ENCODE peak calls at places on chromosomes 16 and 17, in six cellular contexts. One of them, this sample, is unnamed.

GRCh38 chr16:82011199-82011641 is at the start of gene SDR42E1:
- DNase-seq in suprapubic skin: peak
- DNase-seq in fibroblast of pulmonary artery: no peak
- DNase-seq in dorsolateral prefrontal cortex: no peak
- DNase-seq in mucosa of descending colon: peak
- DNase-seq in gastrocnemius medialis: no peak
- DNase-seq in this sample: no peak

GRCh38 chr17:36657390-36657762 is 56.0 kb downstream of the MRM1 start:
- DNase-seq in mucosa of descending colon: no peak
- DNase-seq in gastrocnemius medialis: no peak
- DNase-seq in dorsolateral prefrontal cortex: no peak
- DNase-seq in suprapubic skin: no peak
- DNase-seq in fibroblast of pulmonary artery: no peak
- DNase-seq in this sample: peak

GRCh38 chr16:69754143-69754468 is 620 bp downstream of the NOB1 start:
- DNase-seq in suprapubic skin: no peak
- DNase-seq in dorsolateral prefrontal cortex: no peak
- DNase-seq in fibroblast of pulmonary artery: no peak
- DNase-seq in gastrocnemius medialis: no peak
- DNase-seq in mucosa of descending colon: no peak
- DNase-seq in this sample: no peak

GRCh38 chr16:67672739-67673662 is 6.4 kb downstream of the C16orf86 start:
- DNase-seq in gastrocnemius medialis: peak
- DNase-seq in suprapubic skin: no peak
- DNase-seq in dorsolateral prefrontal cortex: peak
- DNase-seq in fibroblast of pulmonary artery: peak
- DNase-seq in mucosa of descending colon: peak
- DNase-seq in this sample: peak

GRCh38 chr17:43337684-43338428 is 60.9 kb upstream of the ARL4D start:
- DNase-seq in gastrocnemius medialis: no peak
- DNase-seq in mucosa of descending colon: no peak
- DNase-seq in dorsolateral prefrontal cortex: no peak
- DNase-seq in suprapubic skin: no peak
- DNase-seq in fibroblast of pulmonary artery: no peak
- DNase-seq in this sample: no peak

GRCh38 chr17:5758651-5759050 is 174.3 kb upstream of the NLRP1 start:
- DNase-seq in dorsolateral prefrontal cortex: no peak
- DNase-seq in suprapubic skin: no peak
- DNase-seq in gastrocnemius medialis: no peak
- DNase-seq in mucosa of descending colon: peak
- DNase-seq in fibroblast of pulmonary artery: peak
- DNase-seq in this sample: peak

GRCh38 chr16:15592324-15592723 is 50.6 kb downstream of the MARF1 start:
- DNase-seq in mucosa of descending colon: no peak
- DNase-seq in fibroblast of pulmonary artery: no peak
- DNase-seq in gastrocnemius medialis: no peak
- DNase-seq in suprapubic skin: no peak
- DNase-seq in dorsolateral prefrontal cortex: no peak
- DNase-seq in this sample: no peak

GRCh38 chr17:19631905-19632304 is 16.6 kb upstream of the ALDH3A2 start:
- DNase-seq in dorsolateral prefrontal cortex: no peak
- DNase-seq in suprapubic skin: no peak
- DNase-seq in gastrocnemius medialis: no peak
- DNase-seq in fibroblast of pulmonary artery: no peak
- DNase-seq in mucosa of descending colon: no peak
- DNase-seq in this sample: no peak

GRCh38 chr17:68389041-68389440 is 68.3 kb downstream of the WIPI1 start:
- DNase-seq in fibroblast of pulmonary artery: no peak
- DNase-seq in mucosa of descending colon: no peak
- DNase-seq in suprapubic skin: no peak
- DNase-seq in dorsolateral prefrontal cortex: no peak
- DNase-seq in gastrocnemius medialis: no peak
- DNase-seq in this sample: no peak

GRCh38 chr17:1153795-1154546 is 25.8 kb downstream of the ABR start:
- DNase-seq in mucosa of descending colon: peak
- DNase-seq in fibroblast of pulmonary artery: peak
- DNase-seq in suprapubic skin: peak
- DNase-seq in dorsolateral prefrontal cortex: peak
- DNase-seq in gastrocnemius medialis: no peak
- DNase-seq in this sample: peak

GRCh38 chr16:8853150-8853549 is 15.7 kb downstream of the CARHSP1 start:
- DNase-seq in fibroblast of pulmonary artery: no peak
- DNase-seq in dorsolateral prefrontal cortex: no peak
- DNase-seq in mucosa of descending colon: no peak
- DNase-seq in gastrocnemius medialis: no peak
- DNase-seq in suprapubic skin: no peak
- DNase-seq in this sample: no peak

GRCh38 chr16:86945166-86945900 is 367.0 kb downstream of the FOXL1 start:
- DNase-seq in fibroblast of pulmonary artery: no peak
- DNase-seq in suprapubic skin: no peak
- DNase-seq in mucosa of descending colon: no peak
- DNase-seq in dorsolateral prefrontal cortex: no peak
- DNase-seq in gastrocnemius medialis: no peak
- DNase-seq in this sample: no peak

GRCh38 chr17:39209317-39210092 is 9.4 kb downstream of the RPL19 start:
- DNase-seq in mucosa of descending colon: peak
- DNase-seq in fibroblast of pulmonary artery: peak
- DNase-seq in dorsolateral prefrontal cortex: peak
- DNase-seq in suprapubic skin: peak
- DNase-seq in gastrocnemius medialis: peak
- DNase-seq in this sample: peak

GRCh38 chr17:43360376-43360738 is 38.4 kb upstream of the ARL4D start:
- DNase-seq in fibroblast of pulmonary artery: peak
- DNase-seq in suprapubic skin: peak
- DNase-seq in mucosa of descending colon: peak
- DNase-seq in dorsolateral prefrontal cortex: peak
- DNase-seq in gastrocnemius medialis: no peak
- DNase-seq in this sample: peak

GRCh38 chr16:66578596-66579531 is at the start of gene CMTM2:
- DNase-seq in suprapubic skin: no peak
- DNase-seq in mucosa of descending colon: no peak
- DNase-seq in fibroblast of pulmonary artery: no peak
- DNase-seq in gastrocnemius medialis: no peak
- DNase-seq in dorsolateral prefrontal cortex: no peak
- DNase-seq in this sample: no peak

GRCh38 chr17:69434164-69434579 is 19.7 kb downstream of the MAP2K6 start:
- DNase-seq in gastrocnemius medialis: no peak
- DNase-seq in dorsolateral prefrontal cortex: no peak
- DNase-seq in fibroblast of pulmonary artery: peak
- DNase-seq in suprapubic skin: no peak
- DNase-seq in mucosa of descending colon: no peak
- DNase-seq in this sample: peak

GRCh38 chr16:57801098-57801855 is 1.0 kb downstream of the KIFC3 start:
- DNase-seq in dorsolateral prefrontal cortex: no peak
- DNase-seq in gastrocnemius medialis: no peak
- DNase-seq in mucosa of descending colon: no peak
- DNase-seq in suprapubic skin: no peak
- DNase-seq in fibroblast of pulmonary artery: peak
- DNase-seq in this sample: peak

GRCh38 chr17:79504181-79504605 is 106.7 kb downstream of the RBFOX3 start:
- DNase-seq in gastrocnemius medialis: no peak
- DNase-seq in mucosa of descending colon: no peak
- DNase-seq in suprapubic skin: no peak
- DNase-seq in fibroblast of pulmonary artery: no peak
- DNase-seq in dorsolateral prefrontal cortex: no peak
- DNase-seq in this sample: no peak

GRCh38 chr16:89114159-89114981 is 20.7 kb downstream of the ACSF3 start:
- DNase-seq in mucosa of descending colon: no peak
- DNase-seq in fibroblast of pulmonary artery: peak
- DNase-seq in gastrocnemius medialis: no peak
- DNase-seq in dorsolateral prefrontal cortex: no peak
- DNase-seq in suprapubic skin: no peak
- DNase-seq in this sample: peak

GRCh38 chr16:47732806-47733150 is 271.6 kb downstream of the PHKB start:
- DNase-seq in suprapubic skin: no peak
- DNase-seq in fibroblast of pulmonary artery: peak
- DNase-seq in mucosa of descending colon: no peak
- DNase-seq in gastrocnemius medialis: no peak
- DNase-seq in dorsolateral prefrontal cortex: no peak
- DNase-seq in this sample: peak

GRCh38 chr16:47731252-47731651 is 270.1 kb downstream of the PHKB start:
- DNase-seq in suprapubic skin: no peak
- DNase-seq in mucosa of descending colon: no peak
- DNase-seq in gastrocnemius medialis: no peak
- DNase-seq in fibroblast of pulmonary artery: peak
- DNase-seq in dorsolateral prefrontal cortex: no peak
- DNase-seq in this sample: peak

GRCh38 chr16:47734987-47735594 is 274.0 kb downstream of the PHKB start:
- DNase-seq in dorsolateral prefrontal cortex: no peak
- DNase-seq in mucosa of descending colon: peak
- DNase-seq in fibroblast of pulmonary artery: no peak
- DNase-seq in gastrocnemius medialis: no peak
- DNase-seq in suprapubic skin: no peak
- DNase-seq in this sample: no peak

GRCh38 chr16:47729701-47730100 is 268.6 kb downstream of the PHKB start:
- DNase-seq in gastrocnemius medialis: no peak
- DNase-seq in mucosa of descending colon: no peak
- DNase-seq in fibroblast of pulmonary artery: no peak
- DNase-seq in suprapubic skin: no peak
- DNase-seq in dorsolateral prefrontal cortex: no peak
- DNase-seq in this sample: no peak

GRCh38 chr16:47732122-47732805 is 271.1 kb downstream of the PHKB start:
- DNase-seq in gastrocnemius medialis: no peak
- DNase-seq in dorsolateral prefrontal cortex: no peak
- DNase-seq in mucosa of descending colon: no peak
- DNase-seq in suprapubic skin: no peak
- DNase-seq in fibroblast of pulmonary artery: peak
- DNase-seq in this sample: peak
- H3K4me3 ChIP-seq in gastrocnemius medialis: no peak
- H3K4me3 ChIP-seq in dorsolateral prefrontal cortex: no peak
- H3K4me3 ChIP-seq in mucosa of descending colon: no peak
- H3K4me3 ChIP-seq in suprapubic skin: no peak
- H3K4me3 ChIP-seq in fibroblast of pulmonary artery: no peak
- H3K4me3 ChIP-seq in this sample: no peak

GRCh38 chr16:10579575-10579964 is 828 bp downstream of the EMP2 start:
- DNase-seq in mucosa of descending colon: no peak
- DNase-seq in gastrocnemius medialis: no peak
- DNase-seq in dorsolateral prefrontal cortex: no peak
- DNase-seq in fibroblast of pulmonary artery: no peak
- DNase-seq in suprapubic skin: no peak
- DNase-seq in this sample: no peak

GRCh38 chr16:10577305-10578202 is 2.8 kb downstream of the EMP2 start:
- DNase-seq in fibroblast of pulmonary artery: no peak
- DNase-seq in gastrocnemius medialis: peak
- DNase-seq in dorsolateral prefrontal cortex: no peak
- DNase-seq in suprapubic skin: no peak
- DNase-seq in mucosa of descending colon: no peak
- DNase-seq in this sample: no peak

GRCh38 chr16:10578474-10579316 is 1.7 kb downstream of the EMP2 start:
- DNase-seq in mucosa of descending colon: peak
- DNase-seq in fibroblast of pulmonary artery: no peak
- DNase-seq in suprapubic skin: no peak
- DNase-seq in dorsolateral prefrontal cortex: no peak
- DNase-seq in gastrocnemius medialis: no peak
- DNase-seq in this sample: no peak

GRCh38 chr16:10581507-10581906 is 1.1 kb upstream of the EMP2 start:
- DNase-seq in mucosa of descending colon: no peak
- DNase-seq in dorsolateral prefrontal cortex: no peak
- DNase-seq in fibroblast of pulmonary artery: peak
- DNase-seq in gastrocnemius medialis: no peak
- DNase-seq in suprapubic skin: no peak
- DNase-seq in this sample: no peak

GRCh38 chr16:10579965-10580918 is at the start of gene EMP2:
- DNase-seq in dorsolateral prefrontal cortex: peak
- DNase-seq in fibroblast of pulmonary artery: peak
- DNase-seq in mucosa of descending colon: peak
- DNase-seq in gastrocnemius medialis: peak
- DNase-seq in suprapubic skin: peak
- DNase-seq in this sample: peak
- TF ChIP-seq CTCF in dorsolateral prefrontal cortex: peak
- TF ChIP-seq CTCF in fibroblast of pulmonary artery: peak
- TF ChIP-seq CTCF in mucosa of descending colon: peak
- TF ChIP-seq CTCF in gastrocnemius medialis: peak
- TF ChIP-seq CTCF in suprapubic skin: peak
- TF ChIP-seq CTCF in this sample: peak

GRCh38 chr17:2750721-2751120 is 1.3 kb upstream of the CCDC92B start:
- DNase-seq in suprapubic skin: no peak
- DNase-seq in dorsolateral prefrontal cortex: no peak
- DNase-seq in mucosa of descending colon: no peak
- DNase-seq in gastrocnemius medialis: no peak
- DNase-seq in fibroblast of pulmonary artery: no peak
- DNase-seq in this sample: no peak

GRCh38 chr17:2749058-2749783 is at the start of gene CCDC92B:
- DNase-seq in dorsolateral prefrontal cortex: no peak
- DNase-seq in fibroblast of pulmonary artery: no peak
- DNase-seq in mucosa of descending colon: no peak
- DNase-seq in gastrocnemius medialis: no peak
- DNase-seq in suprapubic skin: no peak
- DNase-seq in this sample: no peak

GRCh38 chr17:2749784-2750181 is 331 bp upstream of the CCDC92B start:
- DNase-seq in suprapubic skin: no peak
- DNase-seq in gastrocnemius medialis: peak
- DNase-seq in dorsolateral prefrontal cortex: peak
- DNase-seq in fibroblast of pulmonary artery: peak
- DNase-seq in mucosa of descending colon: peak
- DNase-seq in this sample: peak

GRCh38 chr17:2745317-2746037 is 4.0 kb downstream of the CCDC92B start:
- DNase-seq in suprapubic skin: no peak
- DNase-seq in mucosa of descending colon: no peak
- DNase-seq in gastrocnemius medialis: no peak
- DNase-seq in dorsolateral prefrontal cortex: no peak
- DNase-seq in fibroblast of pulmonary artery: no peak
- DNase-seq in this sample: no peak
- H3K4me3 ChIP-seq in suprapubic skin: no peak
- H3K4me3 ChIP-seq in mucosa of descending colon: no peak
- H3K4me3 ChIP-seq in gastrocnemius medialis: no peak
- H3K4me3 ChIP-seq in dorsolateral prefrontal cortex: no peak
- H3K4me3 ChIP-seq in fibroblast of pulmonary artery: no peak
- H3K4me3 ChIP-seq in this sample: no peak

DNA sequence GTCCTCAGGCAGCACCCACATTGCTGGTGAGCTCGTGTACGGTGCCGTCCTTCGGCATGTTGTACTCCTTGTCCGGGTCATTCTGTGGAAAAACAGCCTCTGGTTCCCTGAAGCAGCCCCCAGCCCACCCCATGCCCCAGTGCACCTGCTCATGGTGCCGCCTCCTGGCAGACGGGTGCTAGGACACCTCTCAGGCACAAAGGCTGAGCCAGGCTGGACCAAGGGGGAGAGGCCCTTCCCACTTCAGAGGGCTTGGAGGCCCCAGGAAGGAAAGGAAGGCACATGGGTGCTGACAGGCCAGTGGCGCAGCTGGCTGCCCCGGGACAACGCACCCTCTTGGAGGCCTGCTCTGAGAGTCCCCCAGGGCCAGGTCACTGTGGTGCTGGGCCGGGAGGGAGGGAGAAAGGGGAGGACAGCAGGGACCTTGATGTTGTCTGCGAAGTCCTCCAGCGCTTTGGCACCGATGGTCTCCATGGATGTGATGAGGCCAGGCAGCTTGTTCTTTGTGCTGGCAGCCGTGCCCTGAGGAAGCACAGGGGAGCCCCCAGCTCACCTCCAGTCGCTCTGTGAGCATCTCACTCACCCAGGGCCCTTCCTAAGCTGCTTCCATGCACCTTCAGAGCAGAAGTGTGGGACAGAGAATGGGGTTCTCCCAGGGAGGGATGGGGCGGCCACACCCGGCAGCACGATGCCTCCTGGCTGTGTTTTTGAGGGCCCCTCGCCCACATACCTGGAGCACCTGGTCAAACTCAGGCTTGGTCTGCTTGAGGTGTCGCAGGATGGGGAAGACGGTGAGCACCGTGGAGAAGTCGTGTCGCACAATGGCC is 9.3 kb downstream of the ZACN start:
- DNase-seq in mucosa of descending colon: no peak
- DNase-seq in gastrocnemius medialis: no peak
- DNase-seq in suprapubic skin: no peak
- DNase-seq in fibroblast of pulmonary artery: no peak
- DNase-seq in dorsolateral prefrontal cortex: no peak
- DNase-seq in this sample: no peak
- TF ChIP-seq CTCF in mucosa of descending colon: no peak
- TF ChIP-seq CTCF in gastrocnemius medialis: no peak
- TF ChIP-seq CTCF in suprapubic skin: no peak
- TF ChIP-seq CTCF in fibroblast of pulmonary artery: no peak
- TF ChIP-seq CTCF in dorsolateral prefrontal cortex: no peak
- TF ChIP-seq CTCF in this sample: no peak